ENCODE peak calls at places on chromosomes 7 and 10, in five cellular contexts. D is T-helper 17 cell, M is IMR-90, P is mucosa of descending colon, O is SK-N-SH treated with all-trans-retinoic acid at 6 μM for 48 hours. V is an unnamed sample.

GRCh38 chr7:95599069-95599468 is 2.8 kb upstream of the PDK4 start:
- ATAC-seq in P (no peak), M (no peak), D (no peak), O (no peak), V (no peak)

GRCh38 chr7:128270799-128271411 is 29.8 kb downstream of the LEP start:
- ATAC-seq in P (peak), M (no peak), O (no peak), D (no peak), V (no peak)

GRCh38 chr10:2099321-2099720 is 362.0 kb upstream of the ADARB2 start:
- ATAC-seq in D (no peak), O (no peak), P (no peak), M (no peak), V (no peak)

GRCh38 chr10:69723653-69724052 is 78.1 kb upstream of the COL13A1 start:
- ATAC-seq in P (no peak), D (no peak), M (no peak), O (no peak), V (no peak)

GRCh38 chr7:128831994-128832879 is 2.0 kb downstream of the FLNC start:
- ATAC-seq in O (peak), D (no peak), M (peak), P (no peak), V (peak)

GRCh38 chr10:77351386-77351785 is 286.2 kb downstream of the KCNMA1 start:
- ATAC-seq in M (peak), O (peak), P (no peak), D (no peak), V (peak)

GRCh38 chr7:158023563-158024350 is 563.9 kb downstream of the PTPRN2 start:
- ATAC-seq in P (no peak), M (no peak), O (no peak), D (no peak), V (no peak)

GRCh38 chr10:131744356-131744755 is 156.5 kb upstream of the PPP2R2D start:
- ATAC-seq in O (no peak), D (no peak), P (no peak), M (no peak), V (no peak)

GRCh38 chr7:26375604-26376207 is 84.0 kb downstream of the SNX10 start:
- ATAC-seq in O (no peak), M (no peak), D (peak), P (no peak), V (no peak)

GRCh38 chr7:101258243-101258731 is 13.4 kb upstream of the FIS1 start:
- ATAC-seq in P (peak), O (no peak), M (no peak), D (no peak), V (no peak)

GRCh38 chr7:50367098-50367497 is 62.6 kb downstream of the IKZF1 start:
- ATAC-seq in M (no peak), P (peak), O (no peak), D (peak), V (no peak)

GRCh38 chr7:126657599-126658358 is 595.0 kb downstream of the GRM8 start:
- ATAC-seq in P (no peak), M (no peak), D (no peak), O (no peak), V (no peak)

GRCh38 chr7:116671681-116672595 is at the start of gene MET:
- ATAC-seq in O (peak), P (peak), M (peak), D (peak), V (peak)

GRCh38 chr10:48701139-48701901 is 16.6 kb downstream of the WDFY4 start:
- ATAC-seq in M (no peak), O (no peak), P (peak), D (no peak), V (no peak)

GRCh38 chr7:75945297-75946168 is 30.6 kb downstream of the POR start:
- ATAC-seq in O (peak), P (peak), M (peak), D (no peak), V (peak)

GRCh38 chr10:50464004-50464409 is 159.7 kb downstream of the SGMS1 start:
- ATAC-seq in P (no peak), D (no peak), M (peak), O (no peak), V (no peak)

GRCh38 chr7:55177068-55177530 is 158.3 kb downstream of the EGFR start:
- ATAC-seq in P (no peak), O (no peak), D (no peak), M (no peak), V (no peak)